ENCODE peak calls at places on chromosome 21, in nine cellular contexts. One of them, this sample, is unnamed.

GRCh38 chr21:42737969-42738590 is 84.7 kb downstream of the PDE9A start:
- DNase-seq in tibial nerve: no peak
- DNase-seq in endodermal cell: peak
- DNase-seq in cardiac muscle cell: peak
- DNase-seq in left ventricle myocardium inferior: peak
- DNase-seq in fibroblast of villous mesenchyme: peak
- DNase-seq in psoas muscle: peak
- DNase-seq in choroid plexus epithelial cell: peak
- DNase-seq in HFF-Myc: no peak
- DNase-seq in this sample: no peak

GRCh38 chr21:9763807-9764206 is 757.6 kb upstream of the TPTE start:
- DNase-seq in tibial nerve: no peak
- DNase-seq in endodermal cell: no peak
- DNase-seq in cardiac muscle cell: no peak
- DNase-seq in left ventricle myocardium inferior: no peak
- DNase-seq in fibroblast of villous mesenchyme: no peak
- DNase-seq in psoas muscle: no peak
- DNase-seq in choroid plexus epithelial cell: no peak
- DNase-seq in HFF-Myc: no peak
- DNase-seq in this sample: no peak

GRCh38 chr21:27363719-27364479 is 397.0 kb upstream of the ADAMTS5 start:
- DNase-seq in tibial nerve: no peak
- DNase-seq in endodermal cell: no peak
- DNase-seq in cardiac muscle cell: no peak
- DNase-seq in left ventricle myocardium inferior: no peak
- DNase-seq in fibroblast of villous mesenchyme: no peak
- DNase-seq in psoas muscle: no peak
- DNase-seq in choroid plexus epithelial cell: no peak
- DNase-seq in HFF-Myc: no peak
- DNase-seq in this sample: no peak

GRCh38 chr21:42630626-42631025 is 22.8 kb upstream of the PDE9A start:
- DNase-seq in tibial nerve: no peak
- DNase-seq in endodermal cell: peak
- DNase-seq in cardiac muscle cell: no peak
- DNase-seq in left ventricle myocardium inferior: no peak
- DNase-seq in fibroblast of villous mesenchyme: no peak
- DNase-seq in psoas muscle: no peak
- DNase-seq in choroid plexus epithelial cell: no peak
- DNase-seq in HFF-Myc: no peak
- DNase-seq in this sample: no peak

GRCh38 chr21:44300262-44300959 is 558 bp downstream of the PFKL start:
- DNase-seq in tibial nerve: peak
- DNase-seq in endodermal cell: peak
- DNase-seq in cardiac muscle cell: peak
- DNase-seq in left ventricle myocardium inferior: peak
- DNase-seq in fibroblast of villous mesenchyme: peak
- DNase-seq in psoas muscle: peak
- DNase-seq in choroid plexus epithelial cell: peak
- DNase-seq in HFF-Myc: no peak
- DNase-seq in this sample: peak

GRCh38 chr21:42666918-42667317 is 13.5 kb downstream of the PDE9A start:
- DNase-seq in tibial nerve: no peak
- DNase-seq in endodermal cell: no peak
- DNase-seq in cardiac muscle cell: no peak
- DNase-seq in left ventricle myocardium inferior: no peak
- DNase-seq in fibroblast of villous mesenchyme: no peak
- DNase-seq in psoas muscle: no peak
- DNase-seq in choroid plexus epithelial cell: no peak
- DNase-seq in HFF-Myc: no peak
- DNase-seq in this sample: no peak

GRCh38 chr21:15289896-15290841 is 225.4 kb upstream of the NRIP1 start:
- DNase-seq in tibial nerve: no peak
- DNase-seq in endodermal cell: peak
- DNase-seq in cardiac muscle cell: no peak
- DNase-seq in left ventricle myocardium inferior: peak
- DNase-seq in fibroblast of villous mesenchyme: no peak
- DNase-seq in psoas muscle: peak
- DNase-seq in choroid plexus epithelial cell: no peak
- DNase-seq in HFF-Myc: no peak
- DNase-seq in this sample: no peak

GRCh38 chr21:15853126-15853525 is 123.3 kb downstream of the USP25 start:
- DNase-seq in tibial nerve: no peak
- DNase-seq in endodermal cell: no peak
- DNase-seq in cardiac muscle cell: no peak
- DNase-seq in left ventricle myocardium inferior: no peak
- DNase-seq in fibroblast of villous mesenchyme: no peak
- DNase-seq in psoas muscle: no peak
- DNase-seq in choroid plexus epithelial cell: no peak
- DNase-seq in HFF-Myc: no peak
- DNase-seq in this sample: no peak

GRCh38 chr21:43663033-43663432 is 3.7 kb downstream of the RRP1B start:
- DNase-seq in tibial nerve: no peak
- DNase-seq in endodermal cell: no peak
- DNase-seq in cardiac muscle cell: no peak
- DNase-seq in left ventricle myocardium inferior: no peak
- DNase-seq in fibroblast of villous mesenchyme: no peak
- DNase-seq in psoas muscle: no peak
- DNase-seq in choroid plexus epithelial cell: no peak
- DNase-seq in HFF-Myc: no peak
- DNase-seq in this sample: no peak

GRCh38 chr21:22575165-22575584 is 1577.0 kb downstream of the NCAM2 start:
- DNase-seq in tibial nerve: no peak
- DNase-seq in endodermal cell: peak
- DNase-seq in cardiac muscle cell: no peak
- DNase-seq in left ventricle myocardium inferior: no peak
- DNase-seq in fibroblast of villous mesenchyme: no peak
- DNase-seq in psoas muscle: no peak
- DNase-seq in choroid plexus epithelial cell: peak
- DNase-seq in HFF-Myc: no peak
- DNase-seq in this sample: no peak

GRCh38 chr21:28138272-28138671 is 854.4 kb downstream of the LTN1 start:
- DNase-seq in tibial nerve: no peak
- DNase-seq in endodermal cell: no peak
- DNase-seq in cardiac muscle cell: no peak
- DNase-seq in left ventricle myocardium inferior: no peak
- DNase-seq in fibroblast of villous mesenchyme: peak
- DNase-seq in psoas muscle: no peak
- DNase-seq in choroid plexus epithelial cell: no peak
- DNase-seq in HFF-Myc: no peak
- DNase-seq in this sample: no peak

GRCh38 chr21:14866859-14867560 is 197.8 kb downstream of the NRIP1 start:
- DNase-seq in tibial nerve: no peak
- DNase-seq in endodermal cell: no peak
- DNase-seq in cardiac muscle cell: no peak
- DNase-seq in left ventricle myocardium inferior: no peak
- DNase-seq in fibroblast of villous mesenchyme: no peak
- DNase-seq in psoas muscle: no peak
- DNase-seq in choroid plexus epithelial cell: no peak
- DNase-seq in HFF-Myc: no peak
- DNase-seq in this sample: peak

GRCh38 chr21:45454924-45455315 is 50.0 kb downstream of the COL18A1 start:
- DNase-seq in tibial nerve: no peak
- DNase-seq in endodermal cell: no peak
- DNase-seq in cardiac muscle cell: peak
- DNase-seq in left ventricle myocardium inferior: peak
- DNase-seq in fibroblast of villous mesenchyme: no peak
- DNase-seq in psoas muscle: peak
- DNase-seq in choroid plexus epithelial cell: peak
- DNase-seq in HFF-Myc: no peak
- DNase-seq in this sample: no peak

GRCh38 chr21:45453308-45453950 is 48.5 kb downstream of the COL18A1 start:
- DNase-seq in tibial nerve: no peak
- DNase-seq in endodermal cell: no peak
- DNase-seq in cardiac muscle cell: no peak
- DNase-seq in left ventricle myocardium inferior: peak
- DNase-seq in fibroblast of villous mesenchyme: no peak
- DNase-seq in psoas muscle: peak
- DNase-seq in choroid plexus epithelial cell: no peak
- DNase-seq in HFF-Myc: no peak
- DNase-seq in this sample: no peak

GRCh38 chr21:45452696-45453307 is 47.8 kb downstream of the COL18A1 start:
- DNase-seq in tibial nerve: no peak
- DNase-seq in endodermal cell: no peak
- DNase-seq in cardiac muscle cell: no peak
- DNase-seq in left ventricle myocardium inferior: no peak
- DNase-seq in fibroblast of villous mesenchyme: no peak
- DNase-seq in psoas muscle: no peak
- DNase-seq in choroid plexus epithelial cell: no peak
- DNase-seq in HFF-Myc: no peak
- DNase-seq in this sample: no peak

GRCh38 chr21:45455321-45456013 is 50.5 kb downstream of the COL18A1 start:
- DNase-seq in tibial nerve: no peak
- DNase-seq in endodermal cell: no peak
- DNase-seq in cardiac muscle cell: peak
- DNase-seq in left ventricle myocardium inferior: peak
- DNase-seq in fibroblast of villous mesenchyme: peak
- DNase-seq in psoas muscle: peak
- DNase-seq in choroid plexus epithelial cell: no peak
- DNase-seq in HFF-Myc: no peak
- DNase-seq in this sample: peak

GRCh38 chr21:45454081-45454923 is 49.3 kb downstream of the COL18A1 start:
- DNase-seq in tibial nerve: no peak
- DNase-seq in endodermal cell: no peak
- DNase-seq in cardiac muscle cell: no peak
- DNase-seq in left ventricle myocardium inferior: peak
- DNase-seq in fibroblast of villous mesenchyme: no peak
- DNase-seq in psoas muscle: peak
- DNase-seq in choroid plexus epithelial cell: no peak
- DNase-seq in HFF-Myc: no peak
- DNase-seq in this sample: peak
- TF ChIP-seq CTCF in tibial nerve: no peak
- TF ChIP-seq CTCF in endodermal cell: no peak
- TF ChIP-seq CTCF in cardiac muscle cell: no peak
- TF ChIP-seq CTCF in left ventricle myocardium inferior: no peak
- TF ChIP-seq CTCF in fibroblast of villous mesenchyme: no peak
- TF ChIP-seq CTCF in psoas muscle: no peak
- TF ChIP-seq CTCF in choroid plexus epithelial cell: no peak
- TF ChIP-seq CTCF in HFF-Myc: no peak
- TF ChIP-seq CTCF in this sample: peak

GRCh38 chr21:36693144-36694040 is 5.5 kb upstream of the SIM2 start:
- DNase-seq in tibial nerve: no peak
- DNase-seq in endodermal cell: peak
- DNase-seq in cardiac muscle cell: no peak
- DNase-seq in left ventricle myocardium inferior: no peak
- DNase-seq in fibroblast of villous mesenchyme: no peak
- DNase-seq in psoas muscle: no peak
- DNase-seq in choroid plexus epithelial cell: no peak
- DNase-seq in HFF-Myc: no peak
- DNase-seq in this sample: no peak
- TF ChIP-seq CTCF in tibial nerve: no peak
- TF ChIP-seq CTCF in endodermal cell: peak
- TF ChIP-seq CTCF in cardiac muscle cell: no peak
- TF ChIP-seq CTCF in left ventricle myocardium inferior: no peak
- TF ChIP-seq CTCF in fibroblast of villous mesenchyme: no peak
- TF ChIP-seq CTCF in psoas muscle: no peak
- TF ChIP-seq CTCF in choroid plexus epithelial cell: peak
- TF ChIP-seq CTCF in HFF-Myc: peak
- TF ChIP-seq CTCF in this sample: peak

GRCh38 chr21:34123609-34124008 is 50.2 kb downstream of the MRPS6 start:
- DNase-seq in tibial nerve: no peak
- DNase-seq in endodermal cell: no peak
- DNase-seq in cardiac muscle cell: no peak
- DNase-seq in left ventricle myocardium inferior: no peak
- DNase-seq in fibroblast of villous mesenchyme: no peak
- DNase-seq in psoas muscle: no peak
- DNase-seq in choroid plexus epithelial cell: no peak
- DNase-seq in HFF-Myc: no peak
- DNase-seq in this sample: no peak

GRCh38 chr21:34126691-34127090 is 53.3 kb downstream of the MRPS6 start:
- DNase-seq in tibial nerve: no peak
- DNase-seq in endodermal cell: no peak
- DNase-seq in cardiac muscle cell: no peak
- DNase-seq in left ventricle myocardium inferior: no peak
- DNase-seq in fibroblast of villous mesenchyme: peak
- DNase-seq in psoas muscle: no peak
- DNase-seq in choroid plexus epithelial cell: no peak
- DNase-seq in HFF-Myc: no peak
- DNase-seq in this sample: peak

GRCh38 chr21:34128124-34128523 is 54.7 kb downstream of the MRPS6 start:
- DNase-seq in tibial nerve: no peak
- DNase-seq in endodermal cell: peak
- DNase-seq in cardiac muscle cell: no peak
- DNase-seq in left ventricle myocardium inferior: no peak
- DNase-seq in fibroblast of villous mesenchyme: no peak
- DNase-seq in psoas muscle: no peak
- DNase-seq in choroid plexus epithelial cell: peak
- DNase-seq in HFF-Myc: no peak
- DNase-seq in this sample: no peak

GRCh38 chr21:34128674-34129038 is 55.3 kb downstream of the MRPS6 start:
- DNase-seq in tibial nerve: no peak
- DNase-seq in endodermal cell: no peak
- DNase-seq in cardiac muscle cell: no peak
- DNase-seq in left ventricle myocardium inferior: no peak
- DNase-seq in fibroblast of villous mesenchyme: peak
- DNase-seq in psoas muscle: no peak
- DNase-seq in choroid plexus epithelial cell: no peak
- DNase-seq in HFF-Myc: no peak
- DNase-seq in this sample: no peak

DNA sequence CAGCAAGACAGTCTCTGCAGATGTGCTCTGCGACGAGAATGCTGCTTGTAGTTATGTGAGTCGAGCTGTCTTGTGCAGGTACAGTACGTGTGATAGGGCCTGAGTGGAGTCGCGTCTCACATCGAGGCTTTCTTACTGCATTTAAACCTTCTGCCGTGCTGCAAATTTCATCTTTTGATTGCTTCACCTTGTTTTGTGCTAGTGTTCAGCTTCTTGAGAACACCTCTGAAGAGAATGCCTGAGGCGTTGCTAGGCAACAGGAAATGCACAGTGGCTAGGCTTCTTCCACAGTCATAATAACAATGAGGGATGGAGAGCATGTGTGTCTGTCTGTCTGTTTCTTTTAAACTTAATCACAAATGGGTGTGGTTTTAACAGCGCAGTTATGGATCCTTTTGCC is 52.9 kb downstream of the MRPS6 start:
- DNase-seq in tibial nerve: no peak
- DNase-seq in endodermal cell: no peak
- DNase-seq in cardiac muscle cell: no peak
- DNase-seq in left ventricle myocardium inferior: no peak
- DNase-seq in fibroblast of villous mesenchyme: peak
- DNase-seq in psoas muscle: no peak
- DNase-seq in choroid plexus epithelial cell: peak
- DNase-seq in HFF-Myc: peak
- DNase-seq in this sample: peak
- TF ChIP-seq CTCF in tibial nerve: no peak
- TF ChIP-seq CTCF in endodermal cell: no peak
- TF ChIP-seq CTCF in cardiac muscle cell: no peak
- TF ChIP-seq CTCF in left ventricle myocardium inferior: no peak
- TF ChIP-seq CTCF in fibroblast of villous mesenchyme: no peak
- TF ChIP-seq CTCF in psoas muscle: no peak
- TF ChIP-seq CTCF in choroid plexus epithelial cell: no peak
- TF ChIP-seq CTCF in HFF-Myc: no peak
- TF ChIP-seq CTCF in this sample: no peak

DNA sequence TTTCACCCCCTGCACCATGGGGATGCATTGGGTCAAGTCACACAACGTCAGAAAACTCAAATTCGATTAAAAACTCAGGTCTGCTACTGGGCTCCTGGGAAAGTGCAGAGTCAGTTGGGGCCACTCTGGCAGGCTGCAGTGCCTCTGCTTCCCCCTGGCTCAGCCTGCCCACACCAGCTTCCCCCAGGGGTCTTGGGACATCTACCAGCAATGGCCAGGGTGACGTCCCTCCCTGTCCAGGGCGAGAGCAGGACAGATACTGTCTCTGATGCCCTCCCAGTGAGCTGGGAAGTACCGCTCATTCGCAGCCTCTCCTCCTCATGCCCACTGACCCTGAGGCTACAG is 106.2 kb upstream of the COL6A1 start:
- DNase-seq in tibial nerve: no peak
- DNase-seq in endodermal cell: no peak
- DNase-seq in cardiac muscle cell: no peak
- DNase-seq in left ventricle myocardium inferior: no peak
- DNase-seq in fibroblast of villous mesenchyme: no peak
- DNase-seq in psoas muscle: no peak
- DNase-seq in choroid plexus epithelial cell: no peak
- DNase-seq in HFF-Myc: no peak
- DNase-seq in this sample: no peak
- TF ChIP-seq CTCF in tibial nerve: no peak
- TF ChIP-seq CTCF in endodermal cell: no peak
- TF ChIP-seq CTCF in cardiac muscle cell: no peak
- TF ChIP-seq CTCF in left ventricle myocardium inferior: no peak
- TF ChIP-seq CTCF in fibroblast of villous mesenchyme: no peak
- TF ChIP-seq CTCF in psoas muscle: no peak
- TF ChIP-seq CTCF in choroid plexus epithelial cell: no peak
- TF ChIP-seq CTCF in HFF-Myc: no peak
- TF ChIP-seq CTCF in this sample: no peak